ENCODE peak calls at places on chromosome 18, in nine cellular contexts. G, M, C, O, I, K, P, R and L are unnamed samples.

GRCh38 chr18:60372598-60372997 is at the start of gene MC4R:
- DNase-seq in O (peak; percentile 94), M (peak; percentile 13), R (no peak), I (peak; percentile 86), C (peak; percentile 88), P (peak; percentile 73), K (no peak), G (no peak), L (peak; percentile 86)

GRCh38 chr18:5890261-5890605 is 5.1 kb downstream of the TMEM200C start:
- DNase-seq in M (no peak), K (no peak), G (no peak), P (no peak), O (no peak), I (no peak), R (no peak), C (no peak), L (no peak)

GRCh38 chr18:49813071-49813320 is 337 bp downstream of the ACAA2 start:
- DNase-seq in C (peak; percentile 58), O (peak; percentile 43), P (no peak), R (no peak), M (peak; percentile 38), K (peak; percentile 7), I (peak; percentile 16), G (peak; percentile 26), L (peak; percentile 54)

GRCh38 chr18:44802508-44802907 is 121.8 kb downstream of the SETBP1 start:
- DNase-seq in G (no peak), O (peak; percentile 52), P (no peak), R (no peak), K (no peak), I (no peak), M (no peak), C (peak; percentile 62), L (peak; percentile 45)

GRCh38 chr18:10321576-10321975 is 132.9 kb upstream of the APCDD1 start:
- DNase-seq in C (no peak), M (no peak), K (no peak), R (no peak), I (no peak), O (no peak), P (no peak), G (no peak), L (no peak)

GRCh38 chr18:48629730-48630324 is 91.0 kb downstream of the CTIF start:
- DNase-seq in P (no peak), R (no peak), O (peak; percentile 93), K (no peak), M (no peak), I (peak; percentile 99), G (no peak), C (peak; percentile 99), L (peak; percentile 98)

GRCh38 chr18:51191139-51191717 is 6.3 kb downstream of the MEX3C start:
- DNase-seq in R (no peak), M (no peak), G (no peak), P (no peak), O (no peak), C (no peak), K (peak; percentile 16), I (no peak), L (no peak)

GRCh38 chr18:3340015-3340681 is 78.2 kb downstream of the MYL12B start:
- DNase-seq in R (no peak), C (peak; percentile 23), I (peak; percentile 34), G (no peak), O (peak; percentile 21), K (no peak), P (no peak), M (no peak), L (no peak)

GRCh38 chr18:65938592-65939372 is 188.0 kb downstream of the CDH7 start:
- DNase-seq in M (no peak), K (no peak), G (peak; percentile 35), R (no peak), P (peak; percentile 17), I (peak; percentile 2), C (peak; percentile 2), O (peak; percentile 31), L (peak; percentile 31)

GRCh38 chr18:28789460-28789859 is 612.5 kb upstream of the CDH2 start:
- DNase-seq in R (no peak), M (no peak), G (no peak), O (no peak), P (no peak), K (no peak), I (no peak), C (no peak), L (no peak)

GRCh38 chr18:49476664-49477411 is 10.2 kb downstream of the C18orf32 start:
- DNase-seq in I (peak; percentile 68), K (no peak), O (peak; percentile 92), G (no peak), P (no peak), R (no peak), M (no peak), C (peak; percentile 75), L (peak; percentile 86)

GRCh38 chr18:30405038-30405437 is 637.5 kb downstream of the DSC3 start:
- DNase-seq in M (no peak), G (no peak), K (no peak), C (no peak), P (no peak), R (no peak), O (no peak), I (no peak), L (no peak)

GRCh38 chr18:2847341-2848144 is 737 bp downstream of the EMILIN2 start:
- DNase-seq in R (no peak), P (no peak), M (peak; percentile 26), C (peak; percentile 80), G (no peak), O (peak; percentile 64), I (peak; percentile 24), K (no peak), L (peak; percentile 51)

GRCh38 chr18:75977069-75977468 is 518.0 kb downstream of the ZNF516 start:
- DNase-seq in M (no peak), I (no peak), K (no peak), G (no peak), P (no peak), O (no peak), C (peak; percentile 24), R (no peak), L (peak; percentile 59)

GRCh38 chr18:72543362-72544055 is 633 bp downstream of the CBLN2 start:
- DNase-seq in I (no peak), C (peak; percentile 5), P (no peak), G (no peak), M (no peak), O (no peak), R (no peak), K (no peak), L (no peak)

GRCh38 chr18:77000527-77000926 is 132.1 kb downstream of the MBP start:
- DNase-seq in C (peak; percentile 76), R (no peak), I (peak; percentile 29), K (peak; percentile 35), M (peak; percentile 52), P (peak; percentile 64), G (peak; percentile 57), O (peak; percentile 59), L (peak; percentile 46)

GRCh38 chr18:23872701-23873550 is 141.6 kb upstream of the TTC39C start:
- DNase-seq in R (no peak), P (no peak), I (no peak), K (peak; percentile 11), G (peak; percentile 29), O (no peak), C (no peak), M (no peak), L (no peak)
- H3K4me3 ChIP-seq in R (no peak overlapping the region), P (no peak overlapping the region), I (no peak overlapping the region), K (no peak overlapping the region), G (no peak overlapping the region), O (no peak overlapping the region), C (no peak overlapping the region), M (no peak overlapping the region), L (no peak overlapping the region)

DNA sequence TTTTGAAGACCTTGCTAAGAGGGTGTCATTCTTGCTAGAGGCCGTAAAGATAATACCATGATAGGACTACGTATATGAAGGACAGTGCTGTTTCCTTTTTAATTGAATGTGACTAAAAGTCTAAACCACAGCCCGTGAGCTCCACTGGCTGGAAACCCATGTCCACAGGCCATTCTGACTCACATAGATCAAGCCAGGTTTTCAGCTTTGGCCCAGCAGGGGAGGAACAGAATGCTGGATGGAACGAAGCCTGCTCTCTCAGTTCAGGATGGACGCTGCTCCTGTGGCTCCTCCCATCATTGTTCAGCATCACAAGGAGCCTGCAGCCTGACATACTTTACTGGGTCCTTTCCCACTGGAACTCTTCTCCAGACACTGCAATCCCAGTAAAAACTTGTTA is 47.6 kb downstream of the ALPK2 start:
- DNase-seq in O (peak; percentile 96), K (no peak), G (no peak), C (peak; percentile 88), M (no peak), P (no peak), R (no peak), I (peak; percentile 94), L (peak; percentile 97)
- TF ChIP-seq CTCF in O (peak; percentile 42), K (no peak), G (no peak), C (peak; percentile 14), M (no peak), P (no peak), R (no peak), I (peak; percentile 56), L (peak; percentile 14)

GRCh38 chr18:58221060-58221725 is 177.2 kb downstream of the NEDD4L start:
- DNase-seq in M (no peak), K (no peak), I (peak; percentile 92), G (peak; percentile 64), C (peak; percentile 57), P (no peak), R (no peak), O (peak; percentile 91), L (peak; percentile 87)
- H3K4me3 ChIP-seq in M (no peak overlapping the region), K (no peak overlapping the region), I (peak overlapping the region; percentile 66), G (no peak overlapping the region), C (no peak overlapping the region), P (no peak overlapping the region), R (no peak overlapping the region), O (peak overlapping the region; percentile 49), L (peak overlapping the region; percentile 48)

DNA sequence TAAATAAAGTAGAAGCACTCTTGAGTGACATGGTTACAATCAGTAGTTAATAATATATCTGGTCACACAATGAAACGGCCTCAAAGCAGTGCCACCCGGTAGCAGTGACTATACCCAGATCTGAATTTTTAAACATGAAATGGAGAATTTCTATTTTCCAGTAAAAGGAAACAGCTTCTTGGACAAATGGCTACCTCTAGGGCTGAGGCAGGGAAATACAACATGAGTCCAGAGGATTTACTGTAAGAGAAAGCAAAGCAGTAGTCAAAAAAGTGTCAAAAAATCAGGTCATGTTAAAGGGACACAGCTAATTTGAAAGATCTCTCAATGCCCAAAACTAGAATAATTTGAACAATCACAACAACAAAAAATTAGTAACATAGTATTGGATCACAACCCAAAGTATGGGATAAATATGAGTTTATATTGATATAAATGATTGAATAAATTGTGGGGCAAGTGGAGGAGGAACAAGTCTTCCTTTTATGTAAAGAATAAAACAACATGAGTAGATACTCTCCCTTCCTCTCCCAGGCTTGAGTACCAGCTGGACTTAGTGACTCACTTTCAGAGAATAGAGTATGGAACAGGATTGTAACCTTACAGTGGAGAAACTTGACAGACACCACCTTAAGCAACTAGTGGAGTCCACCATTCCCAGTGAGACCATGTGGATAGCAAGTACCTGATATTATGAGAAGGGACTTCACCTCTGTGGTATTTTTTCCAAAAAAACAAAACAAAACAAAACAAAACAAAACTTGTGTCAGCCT is 180.8 kb downstream of the MBD2 start:
- DNase-seq in O (peak; percentile 56), I (no peak), K (no peak), M (no peak), P (no peak), R (no peak), G (no peak), C (peak; percentile 8), L (no peak)
- TF ChIP-seq CTCF in O (peak; percentile 54), I (peak; percentile 21), K (no peak), M (peak; percentile 20), P (no peak), R (no peak), G (no peak), C (peak; percentile 10), L (peak; percentile 39)

GRCh38 chr18:74006160-74006559 is 141.5 kb downstream of the FBXO15 start:
- DNase-seq in K (no peak), M (no peak), R (no peak), G (no peak), C (no peak), O (no peak), P (no peak), I (no peak), L (no peak)
- H3K4me3 ChIP-seq in K (no peak overlapping the region), M (no peak overlapping the region), R (no peak overlapping the region), G (no peak overlapping the region), C (no peak overlapping the region), O (no peak overlapping the region), P (no peak overlapping the region), I (no peak overlapping the region), L (no peak overlapping the region)